ENCODE peak calls at places on chromosomes 1 and 21, in seven cellular contexts. T is body of pancreas, O is substantia nigra, F is left lung, A is RWPE1, J is keratinocyte, P is GM23248. H is an unnamed sample.
A peak's percentile ranks its signal among the peaks of the same experiment; 100 is the strongest.

GRCh38 chr1:86421601-86422280 is 2.2 kb upstream of the CLCA2 start:
- DNase-seq in T (no peak), O (no peak), F (no peak), A (peak; percentile 14), J (no peak), P (peak; percentile 61), H (no peak)

GRCh38 chr1:9229549-9229948 is 5.0 kb upstream of the H6PD start:
- DNase-seq in T (no peak), O (no peak), F (no peak), A (no peak), J (no peak), P (no peak), H (no peak)

GRCh38 chr1:244863491-244864252 is 671 bp downstream of the HNRNPU start:
- DNase-seq in T (peak; percentile 36), O (no peak), F (peak; percentile 89), A (no peak), J (no peak), P (no peak), H (no peak)

GRCh38 chr1:32768110-32768857 is 48.9 kb downstream of the YARS1 start:
- DNase-seq in T (no peak), O (no peak), F (no peak), A (no peak), J (no peak), P (no peak), H (no peak)

GRCh38 chr1:180562582-180562981 is 3.8 kb downstream of the OVAAL start:
- DNase-seq in T (no peak), O (no peak), F (no peak), A (no peak), J (no peak), P (peak; percentile 17), H (no peak)

GRCh38 chr1:231073311-231073710 is 33.3 kb upstream of the FAM89A start:
- DNase-seq in T (no peak), O (no peak), F (no peak), A (no peak), J (no peak), P (no peak), H (no peak)

GRCh38 chr21:43740497-43741156 is 21.7 kb downstream of the PDXK start:
- DNase-seq in T (peak; percentile 77), O (no peak), F (no peak), A (peak; percentile 79), J (no peak), P (peak; percentile 53), H (no peak)

GRCh38 chr1:2970311-2971145 is 50.7 kb upstream of the ACTRT2 start:
- DNase-seq in T (no peak), O (no peak), F (peak; percentile 60), A (no peak), J (no peak), P (no peak), H (no peak)

GRCh38 chr21:38775733-38776132 is 30.0 kb upstream of the ETS2 start:
- DNase-seq in T (no peak), O (no peak), F (no peak), A (no peak), J (no peak), P (no peak), H (no peak)

GRCh38 chr1:12047120-12047876 is 15.8 kb upstream of the TNFRSF8 start:
- DNase-seq in T (no peak), O (no peak), F (no peak), A (no peak), J (no peak), P (peak; percentile 35), H (peak; percentile 38)

GRCh38 chr1:29196863-29197589 is 15.3 kb upstream of the SRSF4 start:
- DNase-seq in T (no peak), O (no peak), F (no peak), A (no peak), J (no peak), P (peak; percentile 93), H (no peak)

GRCh38 chr1:228974296-228974695 is 239.0 kb downstream of the RHOU start:
- DNase-seq in T (no peak), O (no peak), F (no peak), A (no peak), J (no peak), P (no peak), H (no peak)

GRCh38 chr1:15370781-15371467 is 38.8 kb upstream of the EFHD2 start:
- DNase-seq in T (peak; percentile 76), O (peak; percentile 22), F (no peak), A (no peak), J (no peak), P (no peak), H (no peak)

GRCh38 chr1:55472784-55473183 is 257.6 kb upstream of the USP24 start:
- DNase-seq in T (no peak), O (no peak), F (no peak), A (peak; percentile 52), J (no peak), P (peak; percentile 60), H (no peak)

GRCh38 chr1:88029899-88030298 is 654.2 kb upstream of the PKN2 start:
- DNase-seq in T (no peak), O (no peak), F (no peak), A (no peak), J (no peak), P (no peak), H (no peak)

GRCh38 chr1:109959974-109960744 is 24.4 kb upstream of the AHCYL1 start:
- DNase-seq in T (no peak), O (no peak), F (no peak), A (peak; percentile 60), J (no peak), P (peak; percentile 77), H (no peak)

GRCh38 chr21:16180613-16181012 is 450.8 kb downstream of the USP25 start:
- DNase-seq in T (no peak), O (no peak), F (no peak), A (no peak), J (no peak), P (no peak), H (no peak)

GRCh38 chr1:44239961-44240371 is 26.7 kb downstream of the DMAP1 start:
- DNase-seq in T (peak; percentile 18), O (no peak), F (peak; percentile 54), A (no peak), J (no peak), P (peak; percentile 8), H (no peak)

GRCh38 chr1:54872041-54872342 is 15.0 kb downstream of the DHCR24 start:
- DNase-seq in T (no peak), O (no peak), F (no peak), A (no peak), J (no peak), P (no peak), H (no peak)

GRCh38 chr1:231517076-231517475 is 11.4 kb upstream of the TSNAX start:
- DNase-seq in T (no peak), O (no peak), F (no peak), A (no peak), J (no peak), P (peak; percentile 28), H (no peak)

GRCh38 chr1:152388889-152389288 is 25.2 kb downstream of the CRNN start:
- DNase-seq in T (no peak), O (no peak), F (no peak), A (no peak), J (no peak), P (no peak), H (no peak)

GRCh38 chr1:205595435-205595834 is 36.4 kb downstream of the ELK4 start:
- DNase-seq in T (no peak), O (no peak), F (no peak), A (no peak), J (no peak), P (no peak), H (no peak)

GRCh38 chr1:94382163-94382562 is 36.0 kb upstream of the ABCD3 start:
- DNase-seq in T (peak; percentile 91), O (no peak), F (no peak), A (no peak), J (no peak), P (no peak), H (no peak)

GRCh38 chr1:182268659-182269058 is 122.9 kb downstream of the GLUL start:
- DNase-seq in T (no peak), O (no peak), F (no peak), A (no peak), J (no peak), P (no peak), H (no peak)

GRCh38 chr1:226135059-226135651 is 51.4 kb downstream of the ACBD3 start:
- DNase-seq in T (peak; percentile 93), O (no peak), F (peak; percentile 90), A (no peak), J (no peak), P (no peak), H (no peak)

GRCh38 chr1:208569181-208569580 is 325.0 kb upstream of the PLXNA2 start:
- DNase-seq in T (no peak), O (no peak), F (no peak), A (peak; percentile 30), J (no peak), P (no peak), H (no peak)
- H3K27ac ChIP-seq in T (no peak overlapping the region), O (no peak overlapping the region), F (no peak overlapping the region), A (no peak overlapping the region), J (no peak overlapping the region), P (no peak overlapping the region), H (no peak overlapping the region)

GRCh38 chr1:218499911-218500310 is 154.8 kb downstream of the TGFB2 start:
- DNase-seq in T (no peak), O (no peak), F (no peak), A (no peak), J (no peak), P (no peak), H (no peak)
- H3K27ac ChIP-seq in T (no peak overlapping the region), O (no peak overlapping the region), F (no peak overlapping the region), A (no peak overlapping the region), J (peak overlapping the region; percentile 82), P (peak overlapping the region; percentile 95), H (no peak overlapping the region)

DNA sequence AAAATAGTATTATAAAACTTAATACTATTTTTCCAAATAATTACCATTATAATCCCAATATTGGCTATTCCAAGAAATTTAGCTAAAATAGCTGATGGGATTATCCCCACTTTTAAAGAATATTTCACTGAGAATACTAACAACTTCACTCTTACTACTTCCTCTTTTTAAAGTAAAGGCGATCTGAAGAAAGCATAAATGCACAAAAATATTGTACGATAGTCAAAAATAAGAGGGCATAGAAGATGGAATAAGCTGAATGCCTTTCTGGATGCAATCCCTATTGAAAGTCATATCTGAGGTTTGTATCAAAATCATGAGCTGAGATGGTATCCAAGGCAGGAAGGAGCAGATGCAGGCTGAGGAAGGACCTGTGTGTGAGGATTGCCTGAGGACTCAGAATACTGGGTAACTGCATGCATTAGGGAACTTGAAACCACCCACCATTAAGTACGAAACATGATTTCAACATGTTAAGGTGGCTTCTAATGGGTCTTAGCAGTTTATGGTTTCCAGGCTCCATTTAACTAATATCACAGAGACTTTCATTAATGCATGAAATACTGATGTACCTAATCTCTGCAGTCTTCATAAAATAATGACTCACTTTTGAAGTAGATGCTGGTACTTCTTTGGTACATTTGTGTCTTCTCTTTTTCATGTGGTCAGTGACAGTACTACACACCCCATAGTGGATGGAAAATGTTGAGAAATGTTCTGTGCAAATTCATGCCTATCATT is 29.6 kb upstream of the RGS1 start:
- DNase-seq in T (no peak), O (no peak), F (no peak), A (no peak), J (no peak), P (peak; percentile 22), H (no peak)
- H3K27ac ChIP-seq in T (no peak overlapping the region), O (no peak overlapping the region), F (peak overlapping the region; percentile 59), A (no peak overlapping the region), J (no peak overlapping the region), P (no peak overlapping the region), H (no peak overlapping the region)

DNA sequence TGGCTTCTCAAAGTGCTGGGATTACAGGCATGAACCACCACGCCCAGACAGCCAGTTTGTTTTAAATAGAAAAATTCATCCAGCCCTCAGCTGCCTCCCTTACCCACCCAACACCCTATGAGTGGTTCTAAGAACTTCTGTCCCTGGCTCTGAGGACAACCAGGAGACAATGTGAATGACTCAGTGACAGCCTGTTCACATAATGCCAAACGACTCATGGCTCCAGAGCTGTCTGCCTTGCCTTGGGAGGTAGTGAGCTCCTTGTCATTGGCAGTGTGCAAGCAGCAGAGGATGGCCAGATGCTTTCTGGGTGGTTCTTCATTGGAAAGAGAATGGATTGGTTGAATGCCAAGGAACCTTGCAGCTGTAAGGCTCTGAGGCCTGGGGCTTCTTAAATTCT is 5.6 kb downstream of the SERINC2 start:
- DNase-seq in T (no peak), O (no peak), F (no peak), A (no peak), J (no peak), P (peak; percentile 39), H (no peak)
- H3K27ac ChIP-seq in T (no peak overlapping the region), O (no peak overlapping the region), F (no peak overlapping the region), A (peak overlapping the region; percentile 67), J (peak overlapping the region; percentile 17), P (no peak overlapping the region), H (no peak overlapping the region)

H was measured in CD8-positive, alpha-beta T cell.